ENCODE peak calls at places on chromosome 6, in five cellular contexts. G is lower leg skin, Y is GM04504, X is T-helper 17 cell, R is sigmoid colon. O is an unnamed sample.

GRCh38 chr6:38179300-38179699 is 359.8 kb downstream of the ZFAND3 start:
- DNase-seq in G (no peak), Y (no peak), X (no peak), R (no peak), O (no peak)

GRCh38 chr6:24761193-24761835 is 13.4 kb upstream of the GMNN start:
- DNase-seq in G (no peak), Y (no peak), X (no peak), R (no peak), O (no peak)

GRCh38 chr6:43129434-43130194 is 41.5 kb upstream of the SRF start:
- DNase-seq in G (no peak), Y (no peak), X (no peak), R (no peak), O (no peak)

GRCh38 chr6:148294059-148294458 is 48.6 kb upstream of the SASH1 start:
- DNase-seq in G (no peak), Y (no peak), X (no peak), R (no peak), O (peak)

GRCh38 chr6:150395388-150396009 is 26.7 kb downstream of the IYD start:
- DNase-seq in G (no peak), Y (no peak), X (no peak), R (no peak), O (peak)

GRCh38 chr6:165689699-165690098 is 26.7 kb upstream of the PDE10A start:
- DNase-seq in G (no peak), Y (no peak), X (no peak), R (no peak), O (no peak)

GRCh38 chr6:16243055-16243454 is 4.7 kb downstream of the GMPR start:
- DNase-seq in G (no peak), Y (no peak), X (no peak), R (no peak), O (no peak)

GRCh38 chr6:109491207-109491938 is 8.4 kb upstream of the ZBTB24 start:
- DNase-seq in G (no peak), Y (no peak), X (no peak), R (no peak), O (no peak)

GRCh38 chr6:134819236-134819635 is 130.7 kb downstream of the ALDH8A1 start:
- DNase-seq in G (no peak), Y (no peak), X (no peak), R (no peak), O (no peak)

GRCh38 chr6:157172088-157172768 is 151.1 kb downstream of the TMEM242 start:
- DNase-seq in G (no peak), Y (no peak), X (no peak), R (no peak), O (peak)

GRCh38 chr6:90124904-90125510 is 171.6 kb downstream of the BACH2 start:
- DNase-seq in G (no peak), Y (no peak), X (no peak), R (no peak), O (no peak)